ENCODE peak calls at places on chromosome 18, in nine cellular contexts. One of them, this sample, is unnamed.

GRCh38 chr18:42752921-42753320 is 362.6 kb downstream of the RIT2 start:
- DNase-seq in PC-9: no peak
- DNase-seq in RWPE1: no peak
- DNase-seq in fibroblast of mammary gland: no peak
- DNase-seq in right atrium auricular region: no peak
- DNase-seq in suprapubic skin: no peak
- DNase-seq in epithelial cell of esophagus: no peak
- DNase-seq in Caco-2: no peak
- DNase-seq in mesothelial cell of epicardium: no peak
- DNase-seq in this sample: no peak

GRCh38 chr18:5678779-5679406 is 135.1 kb upstream of the EPB41L3 start:
- DNase-seq in RWPE1: no peak
- DNase-seq in fibroblast of mammary gland: no peak
- DNase-seq in suprapubic skin: no peak
- DNase-seq in epithelial cell of esophagus: no peak
- DNase-seq in right atrium auricular region: no peak
- DNase-seq in Caco-2: no peak
- DNase-seq in PC-9: no peak
- DNase-seq in mesothelial cell of epicardium: no peak
- DNase-seq in this sample: no peak

GRCh38 chr18:60070631-60071030 is 170.8 kb downstream of the PMAIP1 start:
- DNase-seq in suprapubic skin: no peak
- DNase-seq in fibroblast of mammary gland: peak; percentile 14
- DNase-seq in Caco-2: no peak
- DNase-seq in RWPE1: no peak
- DNase-seq in epithelial cell of esophagus: peak; percentile 62
- DNase-seq in right atrium auricular region: no peak
- DNase-seq in PC-9: no peak
- DNase-seq in mesothelial cell of epicardium: no peak
- DNase-seq in this sample: no peak

GRCh38 chr18:58785171-58785805 is 79.4 kb upstream of the ZNF532 start:
- DNase-seq in suprapubic skin: peak; percentile 59
- DNase-seq in fibroblast of mammary gland: peak; percentile 79
- DNase-seq in RWPE1: peak; percentile 80
- DNase-seq in mesothelial cell of epicardium: no peak
- DNase-seq in right atrium auricular region: no peak
- DNase-seq in epithelial cell of esophagus: peak; percentile 99
- DNase-seq in Caco-2: peak; percentile 55
- DNase-seq in PC-9: peak; percentile 95
- DNase-seq in this sample: no peak

GRCh38 chr18:46696702-46697101 is 39.7 kb upstream of the LOXHD1 start:
- DNase-seq in epithelial cell of esophagus: no peak
- DNase-seq in RWPE1: no peak
- DNase-seq in right atrium auricular region: no peak
- DNase-seq in suprapubic skin: no peak
- DNase-seq in Caco-2: no peak
- DNase-seq in mesothelial cell of epicardium: no peak
- DNase-seq in PC-9: no peak
- DNase-seq in fibroblast of mammary gland: no peak
- DNase-seq in this sample: no peak

GRCh38 chr18:59063912-59064311 is 75.8 kb upstream of the SEC11C start:
- DNase-seq in PC-9: no peak
- DNase-seq in suprapubic skin: no peak
- DNase-seq in mesothelial cell of epicardium: no peak
- DNase-seq in fibroblast of mammary gland: no peak
- DNase-seq in right atrium auricular region: no peak
- DNase-seq in Caco-2: no peak
- DNase-seq in RWPE1: no peak
- DNase-seq in epithelial cell of esophagus: no peak
- DNase-seq in this sample: no peak

GRCh38 chr18:78984941-78985784 is 5.5 kb downstream of the SALL3 start:
- DNase-seq in right atrium auricular region: no peak
- DNase-seq in epithelial cell of esophagus: peak; percentile 51
- DNase-seq in PC-9: no peak
- DNase-seq in fibroblast of mammary gland: peak; percentile 32
- DNase-seq in Caco-2: peak; percentile 3
- DNase-seq in suprapubic skin: no peak
- DNase-seq in mesothelial cell of epicardium: no peak
- DNase-seq in RWPE1: peak; percentile 40
- DNase-seq in this sample: peak; percentile 51

GRCh38 chr18:29496276-29496675 is 1319.3 kb upstream of the CDH2 start:
- DNase-seq in Caco-2: no peak
- DNase-seq in PC-9: no peak
- DNase-seq in RWPE1: no peak
- DNase-seq in mesothelial cell of epicardium: no peak
- DNase-seq in fibroblast of mammary gland: peak; percentile 17
- DNase-seq in right atrium auricular region: no peak
- DNase-seq in epithelial cell of esophagus: no peak
- DNase-seq in suprapubic skin: no peak
- DNase-seq in this sample: no peak

GRCh38 chr18:60259052-60259681 is 113.4 kb downstream of the MC4R start:
- DNase-seq in epithelial cell of esophagus: peak; percentile 11
- DNase-seq in fibroblast of mammary gland: no peak
- DNase-seq in right atrium auricular region: no peak
- DNase-seq in suprapubic skin: no peak
- DNase-seq in RWPE1: no peak
- DNase-seq in Caco-2: no peak
- DNase-seq in PC-9: no peak
- DNase-seq in mesothelial cell of epicardium: no peak
- DNase-seq in this sample: peak; percentile 24

GRCh38 chr18:41666251-41666650 is 288.8 kb upstream of the PIK3C3 start:
- DNase-seq in epithelial cell of esophagus: peak; percentile 14
- DNase-seq in fibroblast of mammary gland: no peak
- DNase-seq in RWPE1: no peak
- DNase-seq in right atrium auricular region: no peak
- DNase-seq in suprapubic skin: no peak
- DNase-seq in PC-9: no peak
- DNase-seq in mesothelial cell of epicardium: no peak
- DNase-seq in Caco-2: no peak
- DNase-seq in this sample: peak; percentile 48

GRCh38 chr18:23136326-23137092 is 1.2 kb downstream of the CABLES1 start:
- DNase-seq in suprapubic skin: peak; percentile 73
- DNase-seq in right atrium auricular region: peak; percentile 75
- DNase-seq in Caco-2: peak; percentile 38
- DNase-seq in PC-9: no peak
- DNase-seq in mesothelial cell of epicardium: no peak
- DNase-seq in RWPE1: no peak
- DNase-seq in fibroblast of mammary gland: no peak
- DNase-seq in epithelial cell of esophagus: peak; percentile 27
- DNase-seq in this sample: peak; percentile 42

GRCh38 chr18:6412933-6413472 is 1.7 kb downstream of the L3MBTL4 start:
- DNase-seq in PC-9: no peak
- DNase-seq in right atrium auricular region: no peak
- DNase-seq in mesothelial cell of epicardium: no peak
- DNase-seq in suprapubic skin: no peak
- DNase-seq in fibroblast of mammary gland: no peak
- DNase-seq in epithelial cell of esophagus: no peak
- DNase-seq in RWPE1: no peak
- DNase-seq in Caco-2: no peak
- DNase-seq in this sample: no peak

GRCh38 chr18:54812885-54813284 is 15.4 kb upstream of the RAB27B start:
- DNase-seq in mesothelial cell of epicardium: no peak
- DNase-seq in Caco-2: no peak
- DNase-seq in PC-9: no peak
- DNase-seq in fibroblast of mammary gland: no peak
- DNase-seq in suprapubic skin: no peak
- DNase-seq in RWPE1: no peak
- DNase-seq in right atrium auricular region: no peak
- DNase-seq in epithelial cell of esophagus: no peak
- DNase-seq in this sample: no peak

GRCh38 chr18:77981874-77982273 is 732.2 kb downstream of the GALR1 start:
- DNase-seq in suprapubic skin: no peak
- DNase-seq in right atrium auricular region: no peak
- DNase-seq in mesothelial cell of epicardium: no peak
- DNase-seq in RWPE1: no peak
- DNase-seq in PC-9: no peak
- DNase-seq in Caco-2: no peak
- DNase-seq in fibroblast of mammary gland: no peak
- DNase-seq in epithelial cell of esophagus: no peak
- DNase-seq in this sample: no peak

GRCh38 chr18:13264986-13265900 is 46.7 kb downstream of the LDLRAD4 start:
- DNase-seq in mesothelial cell of epicardium: no peak
- DNase-seq in PC-9: no peak
- DNase-seq in epithelial cell of esophagus: no peak
- DNase-seq in suprapubic skin: no peak
- DNase-seq in Caco-2: no peak
- DNase-seq in right atrium auricular region: peak; percentile 56
- DNase-seq in RWPE1: no peak
- DNase-seq in fibroblast of mammary gland: no peak
- DNase-seq in this sample: no peak

GRCh38 chr18:43398601-43399000 is 121.3 kb upstream of the SYT4 start:
- DNase-seq in right atrium auricular region: no peak
- DNase-seq in PC-9: no peak
- DNase-seq in Caco-2: no peak
- DNase-seq in epithelial cell of esophagus: peak; percentile 45
- DNase-seq in suprapubic skin: no peak
- DNase-seq in RWPE1: no peak
- DNase-seq in fibroblast of mammary gland: no peak
- DNase-seq in mesothelial cell of epicardium: no peak
- DNase-seq in this sample: no peak

GRCh38 chr18:57135705-57136104 is 11.2 kb upstream of the BOD1L2 start:
- DNase-seq in Caco-2: no peak
- DNase-seq in PC-9: no peak
- DNase-seq in RWPE1: no peak
- DNase-seq in fibroblast of mammary gland: no peak
- DNase-seq in suprapubic skin: no peak
- DNase-seq in epithelial cell of esophagus: no peak
- DNase-seq in mesothelial cell of epicardium: no peak
- DNase-seq in right atrium auricular region: no peak
- DNase-seq in this sample: no peak
- TF ChIP-seq CTCF in Caco-2: no peak
- TF ChIP-seq CTCF in PC-9: no peak
- TF ChIP-seq CTCF in RWPE1: no peak
- TF ChIP-seq CTCF in fibroblast of mammary gland: peak; percentile 14
- TF ChIP-seq CTCF in suprapubic skin: no peak
- TF ChIP-seq CTCF in epithelial cell of esophagus: peak; percentile 16
- TF ChIP-seq CTCF in mesothelial cell of epicardium: no peak
- TF ChIP-seq CTCF in right atrium auricular region: no peak
- TF ChIP-seq CTCF in this sample: no peak

DNA sequence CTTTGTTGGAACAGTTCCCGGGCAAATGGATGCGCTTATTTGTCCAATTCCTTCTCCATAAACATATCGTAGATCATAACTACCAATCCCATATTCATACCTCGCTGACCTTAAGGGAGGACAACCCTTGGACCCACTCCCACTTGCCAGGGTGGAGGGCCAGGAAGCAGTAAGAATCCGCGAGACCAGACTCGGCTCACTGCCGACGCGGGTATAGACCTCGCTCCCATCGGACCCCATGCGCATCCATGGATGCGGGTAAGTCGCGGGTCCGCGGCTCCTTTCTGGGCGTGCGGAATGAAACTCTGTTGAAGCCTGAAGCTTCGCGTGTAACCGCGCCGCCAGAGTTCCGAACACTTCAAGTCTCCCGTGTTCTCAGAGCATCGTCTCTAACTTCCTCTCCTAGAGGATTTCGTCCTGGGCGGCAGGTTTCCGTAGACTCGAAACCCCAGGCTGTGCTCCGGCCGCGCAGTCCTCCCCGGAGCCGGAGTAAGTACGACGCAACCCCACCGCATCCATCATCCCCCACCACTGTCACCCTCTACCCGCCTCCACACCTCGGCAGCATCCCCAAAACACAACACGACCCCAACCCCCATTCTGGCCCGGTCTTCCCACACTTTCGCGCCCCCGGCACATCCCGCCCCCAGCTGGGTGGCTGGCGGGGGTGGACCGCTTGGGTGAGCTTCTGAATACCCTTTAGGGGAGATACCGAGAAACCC is 1.0 kb downstream of the DSC3 start:
- DNase-seq in mesothelial cell of epicardium: peak; percentile 26
- DNase-seq in PC-9: no peak
- DNase-seq in Caco-2: peak; percentile 5
- DNase-seq in epithelial cell of esophagus: peak; percentile 51
- DNase-seq in fibroblast of mammary gland: no peak
- DNase-seq in right atrium auricular region: no peak
- DNase-seq in suprapubic skin: no peak
- DNase-seq in RWPE1: peak; percentile 25
- DNase-seq in this sample: peak; percentile 34
- TF ChIP-seq CTCF in mesothelial cell of epicardium: no peak
- TF ChIP-seq CTCF in PC-9: no peak
- TF ChIP-seq CTCF in Caco-2: no peak
- TF ChIP-seq CTCF in epithelial cell of esophagus: no peak
- TF ChIP-seq CTCF in fibroblast of mammary gland: no peak
- TF ChIP-seq CTCF in right atrium auricular region: no peak
- TF ChIP-seq CTCF in suprapubic skin: no peak
- TF ChIP-seq CTCF in RWPE1: no peak
- TF ChIP-seq CTCF in this sample: no peak

DNA sequence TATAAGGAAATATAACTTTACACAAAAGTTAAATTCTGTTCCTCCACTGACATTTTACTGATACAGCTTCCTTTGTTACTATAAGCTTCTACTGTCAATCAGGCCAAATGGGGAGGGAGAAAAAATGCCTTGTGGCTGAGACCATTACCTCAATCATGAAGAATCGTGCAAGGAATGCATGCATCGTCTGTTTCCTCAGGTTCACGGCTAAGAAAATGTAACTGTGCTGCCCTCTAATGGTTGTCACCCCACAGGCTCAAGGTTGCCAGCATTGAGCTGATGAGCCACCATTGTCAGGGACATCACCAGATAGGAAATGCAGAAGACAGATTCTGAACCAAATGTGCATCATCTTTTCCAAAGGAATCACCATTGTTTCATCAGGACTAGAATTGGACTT is 426.9 kb downstream of the CDH2 start:
- DNase-seq in PC-9: peak; percentile 33
- DNase-seq in fibroblast of mammary gland: peak; percentile 23
- DNase-seq in RWPE1: peak; percentile 12
- DNase-seq in right atrium auricular region: no peak
- DNase-seq in mesothelial cell of epicardium: no peak
- DNase-seq in suprapubic skin: no peak
- DNase-seq in epithelial cell of esophagus: peak; percentile 79
- DNase-seq in Caco-2: peak; percentile 25
- DNase-seq in this sample: peak; percentile 86
- TF ChIP-seq CTCF in PC-9: peak; percentile 27
- TF ChIP-seq CTCF in fibroblast of mammary gland: peak; percentile 49
- TF ChIP-seq CTCF in RWPE1: no peak
- TF ChIP-seq CTCF in right atrium auricular region: peak; percentile 43
- TF ChIP-seq CTCF in mesothelial cell of epicardium: no peak
- TF ChIP-seq CTCF in suprapubic skin: no peak
- TF ChIP-seq CTCF in epithelial cell of esophagus: peak; percentile 83
- TF ChIP-seq CTCF in Caco-2: no peak
- TF ChIP-seq CTCF in this sample: peak; percentile 80

DNA sequence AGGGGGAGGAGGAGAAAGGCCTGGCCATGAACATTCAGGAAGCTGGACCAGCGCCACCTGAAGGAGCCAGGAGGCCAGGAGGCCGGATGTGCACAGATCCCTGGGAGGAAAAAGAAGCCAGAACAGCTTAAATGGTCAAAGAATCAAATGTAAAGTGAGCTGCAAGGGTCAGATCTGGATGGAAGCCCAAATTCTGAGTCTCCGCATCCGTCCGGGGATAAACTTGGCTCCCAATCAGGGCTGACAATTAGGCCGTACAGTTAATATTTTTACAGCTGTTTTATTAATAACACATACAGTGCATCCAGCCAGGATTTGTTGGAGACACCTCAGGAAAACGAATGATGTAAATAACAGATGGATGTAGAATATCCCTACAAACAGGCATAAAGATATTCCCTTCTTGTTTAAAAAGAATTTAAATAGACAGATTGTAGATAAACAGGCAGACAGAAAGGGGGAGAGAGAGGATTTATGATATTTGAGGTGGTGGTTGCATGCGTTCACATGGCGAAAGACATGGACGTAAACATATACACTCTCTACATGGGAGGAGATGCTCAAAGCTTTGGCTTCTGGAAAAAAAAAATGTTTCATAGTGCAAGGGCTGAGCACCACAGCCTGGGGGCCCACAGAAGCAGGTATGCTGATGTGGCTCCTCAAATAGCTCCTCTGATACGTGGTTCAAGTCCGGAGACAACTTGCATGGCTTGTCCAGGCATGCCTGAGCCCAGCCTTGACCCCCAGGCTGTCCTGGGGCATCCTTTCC is 495.3 kb upstream of the TCF4 start:
- DNase-seq in suprapubic skin: no peak
- DNase-seq in fibroblast of mammary gland: peak; percentile 68
- DNase-seq in epithelial cell of esophagus: peak; percentile 17
- DNase-seq in Caco-2: no peak
- DNase-seq in mesothelial cell of epicardium: no peak
- DNase-seq in right atrium auricular region: no peak
- DNase-seq in PC-9: no peak
- DNase-seq in RWPE1: no peak
- DNase-seq in this sample: no peak
- TF ChIP-seq CTCF in suprapubic skin: no peak
- TF ChIP-seq CTCF in fibroblast of mammary gland: peak; percentile 23
- TF ChIP-seq CTCF in epithelial cell of esophagus: no peak
- TF ChIP-seq CTCF in Caco-2: no peak
- TF ChIP-seq CTCF in mesothelial cell of epicardium: no peak
- TF ChIP-seq CTCF in right atrium auricular region: no peak
- TF ChIP-seq CTCF in PC-9: no peak
- TF ChIP-seq CTCF in RWPE1: no peak
- TF ChIP-seq CTCF in this sample: peak; percentile 32

This sample was measured in cardiac muscle cell.